ENCODE peak calls at places on chromosomes 1 and 21, in ten cellular contexts. L is pancreas, B is prostate gland, D is endothelial cell of umbilical vein, I is GM23338, Q is lower lobe of right lung, A is neural progenitor cell, E is HCT116, U is tibial artery, F is ovary. H is an unnamed sample. For H3K36me3 and H3K27me3, the result is how much of the 10 kb centered on the place peaks cover.

GRCh38 chr1:198437352-198437751 is 103.1 kb downstream of the ATP6V1G3 start:
- DNase-seq in B (no peak), E (no peak), L (no peak), F (no peak), Q (no peak), I (no peak), D (no peak), A (no peak), U (no peak), H (no peak)

GRCh38 chr21:37367301-37367757 is 756 bp downstream of the DYRK1A start:
- DNase-seq in B (no peak), D (no peak), I (no peak), A (peak), E (no peak), U (no peak), L (no peak), Q (no peak), F (no peak), H (no peak)

GRCh38 chr1:39609618-39610331 is 29.7 kb downstream of the HEYL start:
- DNase-seq in L (no peak), I (peak), E (peak), D (peak), Q (peak), U (peak), F (peak), B (peak), A (peak), H (no peak)

GRCh38 chr1:9671377-9672140 is 20.0 kb downstream of the PIK3CD start:
- DNase-seq in D (no peak), B (no peak), I (no peak), L (no peak), Q (peak), F (no peak), A (no peak), U (no peak), E (peak), H (peak)

GRCh38 chr1:220321758-220322157 is 49.5 kb upstream of the RAB3GAP2 start:
- DNase-seq in U (no peak), B (no peak), E (no peak), D (no peak), Q (no peak), A (no peak), F (no peak), I (peak), L (no peak), H (no peak)

GRCh38 chr1:213683529-213683928 is 304.2 kb upstream of the PROX1 start:
- DNase-seq in E (no peak), Q (no peak), I (no peak), B (no peak), F (no peak), L (no peak), A (no peak), U (no peak), D (no peak), H (no peak)

GRCh38 chr1:46187106-46187869 is 10.9 kb downstream of the POMGNT1 start:
- DNase-seq in L (no peak), A (no peak), I (no peak), E (no peak), F (no peak), B (no peak), Q (peak), U (no peak), D (no peak), H (no peak)

GRCh38 chr1:48677306-48678287 is 99.1 kb downstream of the BEND5 start:
- DNase-seq in D (peak), Q (peak), E (peak), A (peak), L (peak), B (peak), F (peak), U (peak), I (peak), H (peak)

GRCh38 chr1:47881505-47882442 is 115.4 kb downstream of the TRABD2B start:
- DNase-seq in D (no peak), L (no peak), I (no peak), Q (no peak), F (no peak), E (no peak), U (no peak), A (no peak), B (no peak), H (no peak)

GRCh38 chr21:21163904-21164303 is 165.7 kb downstream of the NCAM2 start:
- DNase-seq in B (peak), E (peak), I (peak), L (peak), D (peak), U (peak), A (peak), F (no peak), Q (no peak), H (peak)

GRCh38 chr1:181768216-181768929 is 285.1 kb downstream of the CACNA1E start:
- DNase-seq in F (no peak), L (no peak), B (no peak), E (no peak), I (no peak), Q (no peak), U (no peak), A (no peak), D (no peak), H (peak)

GRCh38 chr1:90175490-90176157 is 180.7 kb downstream of the ZNF326 start:
- DNase-seq in D (no peak), Q (no peak), L (no peak), F (no peak), E (no peak), I (no peak), B (no peak), A (no peak), U (no peak), H (peak)

GRCh38 chr1:6245869-6246496 is 2.0 kb downstream of the HES3 start:
- DNase-seq in I (peak), D (no peak), L (no peak), F (no peak), Q (no peak), E (no peak), B (no peak), U (no peak), A (peak), H (no peak)

GRCh38 chr1:64845831-64846425 is 101.1 kb downstream of the RAVER2 start:
- DNase-seq in B (no peak), I (no peak), A (no peak), D (no peak), F (no peak), L (no peak), E (no peak), U (no peak), Q (no peak), H (no peak)
- H3K36me3 ChIP-seq in B (under half), I (under half), A (under half), D (half or more), F (under half), L (under half), E (under half), U (half or more), Q (half or more), H (under half)

DNA sequence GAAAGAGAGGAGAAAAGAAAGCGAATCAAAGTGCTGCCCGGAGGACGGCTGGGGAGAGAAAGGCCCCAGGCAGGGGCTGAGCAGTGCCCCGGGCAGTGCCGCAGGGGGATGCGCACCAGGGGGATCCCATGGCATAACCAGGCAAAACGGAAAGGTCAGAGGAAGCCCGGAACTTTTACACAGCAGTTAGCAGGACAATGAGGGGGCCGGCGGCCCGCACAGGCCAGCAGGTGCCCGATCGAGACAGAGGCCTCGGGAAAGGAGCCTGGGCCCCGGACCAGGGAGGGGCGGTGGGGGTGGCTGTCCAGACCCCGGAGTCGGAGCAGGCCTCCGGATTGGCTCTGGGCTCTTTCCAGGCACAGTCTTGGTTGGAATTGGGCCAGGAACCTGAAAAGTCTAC is 86.8 kb downstream of the CASZ1 start:
- DNase-seq in U (no peak), Q (no peak), D (no peak), I (no peak), A (no peak), L (no peak), F (no peak), E (no peak), B (no peak), H (no peak)
- H3K27me3 ChIP-seq in U (under half), Q (under half), D (under half), I (under half), A (under half), L (under half), F (under half), E (under half), B (under half), H (under half)

GRCh38 chr1:30303387-30303786 is 420.0 kb downstream of the MATN1 start:
- DNase-seq in L (no peak), U (no peak), Q (no peak), I (no peak), A (no peak), F (no peak), B (no peak), D (no peak), E (no peak), H (no peak)
- TF ChIP-seq CTCF in L (no peak), U (no peak), Q (no peak), I (no peak), A (no peak), F (no peak), B (no peak), D (no peak), E (no peak), H (no peak)

GRCh38 chr1:169383449-169383848 is 15.5 kb downstream of the BLZF1 start:
- DNase-seq in D (no peak), I (no peak), B (no peak), A (no peak), F (no peak), E (no peak), U (no peak), L (no peak), Q (no peak), H (peak)

GRCh38 chr1:169390303-169390702 is 22.3 kb downstream of the BLZF1 start:
- DNase-seq in I (no peak), U (no peak), Q (no peak), B (no peak), A (no peak), L (no peak), D (no peak), E (no peak), F (no peak), H (no peak)

GRCh38 chr1:169392406-169392805 is 24.4 kb downstream of the BLZF1 start:
- DNase-seq in A (no peak), Q (no peak), U (no peak), D (no peak), L (no peak), B (no peak), I (no peak), E (no peak), F (no peak), H (no peak)

DNA sequence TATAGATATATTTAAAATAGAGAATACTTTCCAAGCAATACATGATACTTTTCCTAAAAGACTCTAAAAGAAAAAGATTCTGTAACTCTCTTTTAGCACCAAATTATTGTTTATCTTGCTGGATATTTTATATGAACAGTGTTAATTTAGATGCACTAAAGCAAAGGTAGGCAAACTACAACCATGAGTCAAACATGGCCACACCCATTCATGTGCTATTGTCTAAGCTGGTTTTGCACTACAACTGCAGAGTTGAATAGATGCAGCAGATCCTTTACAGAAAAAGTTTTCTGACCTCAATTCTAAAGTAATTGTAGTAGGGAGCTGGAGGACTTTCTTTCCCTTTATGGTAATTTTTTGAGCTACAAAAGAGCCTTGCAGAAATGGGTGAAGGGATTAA is 19.4 kb downstream of the BLZF1 start:
- DNase-seq in F (no peak), I (no peak), L (no peak), B (no peak), E (no peak), Q (no peak), D (no peak), U (no peak), A (no peak), H (peak)
- H3K36me3 ChIP-seq in F (under half), I (under half), L (under half), B (under half), E (under half), Q (half or more), D (under half), U (half or more), A (under half), H (under half)